ENCODE peak calls at places on chromosomes 11 and 22, in seven cellular contexts. One of them, this sample, is unnamed.

GRCh38 chr11:106917973-106918372 is 100.3 kb downstream of the GUCY1A2 start:
- DNase-seq in fibroblast of villous mesenchyme: no peak
- DNase-seq in right atrium auricular region: no peak
- DNase-seq in GM12865: peak
- DNase-seq in stomach: no peak
- DNase-seq in neuronal stem cell: peak
- DNase-seq in mesendoderm: peak
- DNase-seq in this sample: no peak

GRCh38 chr11:68889948-68890446 is 13.6 kb downstream of the MRPL21 start:
- DNase-seq in right atrium auricular region: peak
- DNase-seq in stomach: no peak
- DNase-seq in fibroblast of villous mesenchyme: peak
- DNase-seq in mesendoderm: peak
- DNase-seq in neuronal stem cell: no peak
- DNase-seq in GM12865: no peak
- DNase-seq in this sample: peak

GRCh38 chr11:133814588-133814987 is 30.7 kb downstream of the SPATA19 start:
- DNase-seq in right atrium auricular region: no peak
- DNase-seq in GM12865: no peak
- DNase-seq in mesendoderm: peak
- DNase-seq in stomach: no peak
- DNase-seq in neuronal stem cell: no peak
- DNase-seq in fibroblast of villous mesenchyme: no peak
- DNase-seq in this sample: no peak

GRCh38 chr22:39634530-39635399 is 64.2 kb downstream of the CACNA1I start:
- DNase-seq in neuronal stem cell: no peak
- DNase-seq in mesendoderm: peak
- DNase-seq in right atrium auricular region: no peak
- DNase-seq in GM12865: peak
- DNase-seq in stomach: peak
- DNase-seq in fibroblast of villous mesenchyme: peak
- DNase-seq in this sample: peak

GRCh38 chr22:26170795-26171194 is 1.5 kb downstream of the SEZ6L start:
- DNase-seq in stomach: no peak
- DNase-seq in GM12865: no peak
- DNase-seq in neuronal stem cell: peak
- DNase-seq in mesendoderm: peak
- DNase-seq in fibroblast of villous mesenchyme: no peak
- DNase-seq in right atrium auricular region: no peak
- DNase-seq in this sample: no peak

GRCh38 chr11:61542024-61542461 is 33.5 kb downstream of the LRRC10B start:
- DNase-seq in GM12865: no peak
- DNase-seq in right atrium auricular region: no peak
- DNase-seq in fibroblast of villous mesenchyme: no peak
- DNase-seq in mesendoderm: no peak
- DNase-seq in stomach: no peak
- DNase-seq in neuronal stem cell: no peak
- DNase-seq in this sample: no peak

GRCh38 chr22:37752189-37753061 is 55.3 kb upstream of the GCAT start:
- DNase-seq in right atrium auricular region: peak
- DNase-seq in stomach: peak
- DNase-seq in neuronal stem cell: peak
- DNase-seq in GM12865: no peak
- DNase-seq in fibroblast of villous mesenchyme: peak
- DNase-seq in mesendoderm: peak
- DNase-seq in this sample: peak

GRCh38 chr11:72239849-72240460 is 4.0 kb downstream of the PHOX2A start:
- DNase-seq in right atrium auricular region: no peak
- DNase-seq in fibroblast of villous mesenchyme: peak
- DNase-seq in stomach: peak
- DNase-seq in neuronal stem cell: no peak
- DNase-seq in GM12865: no peak
- DNase-seq in mesendoderm: peak
- DNase-seq in this sample: no peak

GRCh38 chr11:15988693-15989231 is 367.6 kb downstream of the SOX6 start:
- DNase-seq in mesendoderm: peak
- DNase-seq in GM12865: no peak
- DNase-seq in fibroblast of villous mesenchyme: peak
- DNase-seq in neuronal stem cell: no peak
- DNase-seq in stomach: no peak
- DNase-seq in right atrium auricular region: no peak
- DNase-seq in this sample: no peak

GRCh38 chr22:43441216-43441615 is 29.4 kb downstream of the MPPED1 start:
- DNase-seq in neuronal stem cell: no peak
- DNase-seq in right atrium auricular region: no peak
- DNase-seq in mesendoderm: no peak
- DNase-seq in GM12865: no peak
- DNase-seq in fibroblast of villous mesenchyme: no peak
- DNase-seq in stomach: no peak
- DNase-seq in this sample: no peak

DNA sequence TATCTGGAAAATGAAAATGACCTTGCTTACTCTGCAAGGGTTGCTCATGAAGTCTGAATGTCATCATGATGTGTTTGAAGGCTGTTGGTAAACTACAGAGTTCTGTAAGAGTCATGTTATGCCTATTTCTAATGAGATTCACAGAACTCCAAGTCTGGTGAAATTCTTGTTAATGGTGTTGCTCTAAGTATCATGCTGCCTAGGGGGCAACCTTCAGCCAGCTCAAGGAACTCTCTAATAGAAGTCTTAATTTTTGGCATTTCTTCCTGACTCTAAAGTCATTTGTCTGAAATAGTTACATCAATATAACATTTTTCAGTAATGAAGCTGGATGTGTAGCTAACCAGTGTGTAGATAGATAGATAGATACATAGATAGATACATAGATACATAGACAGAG is 302.8 kb downstream of the FAT3 start:
- DNase-seq in right atrium auricular region: no peak
- DNase-seq in GM12865: no peak
- DNase-seq in stomach: no peak
- DNase-seq in fibroblast of villous mesenchyme: peak
- DNase-seq in neuronal stem cell: no peak
- DNase-seq in mesendoderm: no peak
- DNase-seq in this sample: no peak
- H3K4me3 ChIP-seq in right atrium auricular region: no peak
- H3K4me3 ChIP-seq in GM12865: no peak
- H3K4me3 ChIP-seq in stomach: no peak
- H3K4me3 ChIP-seq in fibroblast of villous mesenchyme: no peak
- H3K4me3 ChIP-seq in neuronal stem cell: no peak
- H3K4me3 ChIP-seq in mesendoderm: no peak
- H3K4me3 ChIP-seq in this sample: no peak

GRCh38 chr11:125942276-125942611 is 3.6 kb upstream of the VSIG10L2 start:
- DNase-seq in mesendoderm: no peak
- DNase-seq in right atrium auricular region: no peak
- DNase-seq in GM12865: no peak
- DNase-seq in fibroblast of villous mesenchyme: no peak
- DNase-seq in neuronal stem cell: no peak
- DNase-seq in stomach: no peak
- DNase-seq in this sample: no peak
- H3K4me3 ChIP-seq in mesendoderm: no peak
- H3K4me3 ChIP-seq in right atrium auricular region: no peak
- H3K4me3 ChIP-seq in GM12865: no peak
- H3K4me3 ChIP-seq in fibroblast of villous mesenchyme: no peak
- H3K4me3 ChIP-seq in neuronal stem cell: no peak
- H3K4me3 ChIP-seq in stomach: no peak
- H3K4me3 ChIP-seq in this sample: no peak

GRCh38 chr22:46734830-46735453 is 3.1 kb downstream of the CERK start:
- DNase-seq in fibroblast of villous mesenchyme: no peak
- DNase-seq in stomach: peak
- DNase-seq in neuronal stem cell: no peak
- DNase-seq in GM12865: peak
- DNase-seq in mesendoderm: no peak
- DNase-seq in right atrium auricular region: no peak
- DNase-seq in this sample: no peak
- H3K4me3 ChIP-seq in fibroblast of villous mesenchyme: no peak
- H3K4me3 ChIP-seq in stomach: no peak
- H3K4me3 ChIP-seq in neuronal stem cell: no peak
- H3K4me3 ChIP-seq in GM12865: peak
- H3K4me3 ChIP-seq in mesendoderm: no peak
- H3K4me3 ChIP-seq in right atrium auricular region: no peak
- H3K4me3 ChIP-seq in this sample: no peak

GRCh38 chr11:65114538-65115171 is 2.8 kb downstream of the ZNHIT2 start:
- DNase-seq in GM12865: no peak
- DNase-seq in fibroblast of villous mesenchyme: no peak
- DNase-seq in stomach: no peak
- DNase-seq in neuronal stem cell: no peak
- DNase-seq in mesendoderm: no peak
- DNase-seq in right atrium auricular region: no peak
- DNase-seq in this sample: no peak

GRCh38 chr11:65116370-65117205 is 913 bp downstream of the ZNHIT2 start:
- DNase-seq in GM12865: peak
- DNase-seq in right atrium auricular region: no peak
- DNase-seq in stomach: peak
- DNase-seq in mesendoderm: peak
- DNase-seq in fibroblast of villous mesenchyme: peak
- DNase-seq in neuronal stem cell: no peak
- DNase-seq in this sample: no peak

GRCh38 chr11:65113839-65114238 is 2.2 kb downstream of the TM7SF2 start:
- DNase-seq in stomach: no peak
- DNase-seq in mesendoderm: no peak
- DNase-seq in neuronal stem cell: no peak
- DNase-seq in fibroblast of villous mesenchyme: no peak
- DNase-seq in right atrium auricular region: no peak
- DNase-seq in GM12865: no peak
- DNase-seq in this sample: no peak

GRCh38 chr11:65117206-65118096 is at the start of gene ZNHIT2:
- DNase-seq in mesendoderm: peak
- DNase-seq in GM12865: peak
- DNase-seq in neuronal stem cell: peak
- DNase-seq in stomach: peak
- DNase-seq in fibroblast of villous mesenchyme: peak
- DNase-seq in right atrium auricular region: peak
- DNase-seq in this sample: peak

GRCh38 chr11:65115361-65116082 is 2.0 kb downstream of the ZNHIT2 start:
- DNase-seq in mesendoderm: no peak
- DNase-seq in GM12865: no peak
- DNase-seq in right atrium auricular region: no peak
- DNase-seq in neuronal stem cell: no peak
- DNase-seq in fibroblast of villous mesenchyme: no peak
- DNase-seq in stomach: no peak
- DNase-seq in this sample: no peak
- H3K4me3 ChIP-seq in mesendoderm: no peak
- H3K4me3 ChIP-seq in GM12865: no peak
- H3K4me3 ChIP-seq in right atrium auricular region: no peak
- H3K4me3 ChIP-seq in neuronal stem cell: no peak
- H3K4me3 ChIP-seq in fibroblast of villous mesenchyme: no peak
- H3K4me3 ChIP-seq in stomach: no peak
- H3K4me3 ChIP-seq in this sample: no peak

GRCh38 chr11:94513091-94513490 is 830 bp downstream of the C11orf97 start:
- DNase-seq in stomach: no peak
- DNase-seq in neuronal stem cell: no peak
- DNase-seq in right atrium auricular region: no peak
- DNase-seq in mesendoderm: no peak
- DNase-seq in GM12865: no peak
- DNase-seq in fibroblast of villous mesenchyme: no peak
- DNase-seq in this sample: no peak
- H3K4me3 ChIP-seq in stomach: peak
- H3K4me3 ChIP-seq in neuronal stem cell: no peak
- H3K4me3 ChIP-seq in right atrium auricular region: no peak
- H3K4me3 ChIP-seq in mesendoderm: no peak
- H3K4me3 ChIP-seq in GM12865: no peak
- H3K4me3 ChIP-seq in fibroblast of villous mesenchyme: no peak
- H3K4me3 ChIP-seq in this sample: no peak